ENCODE peak calls at places on chromosomes 4 and X, in seven cellular contexts. One of them, this sample, is unnamed.

GRCh38 chrX:110180928-110181310 is 137.0 kb downstream of the AMMECR1 start:
- DNase-seq in GF-D8: no peak
- DNase-seq in HT-29: peak; percentile 26
- DNase-seq in iPS-NIHi11: no peak
- DNase-seq in CD4-positive, CD25-positive, alpha-beta regulatory T cell: no peak
- DNase-seq in stimulated activated CD8-positive, alpha-beta memory T cell treated with anti-CD3 and anti-CD28 coated beads, Interleukin-2, amount 100 ng/mL, for 48 hours: no peak
- DNase-seq in fibroblast of mammary gland: peak; percentile 83
- DNase-seq in this sample: no peak

GRCh38 chrX:44621088-44621487 is 78.4 kb upstream of the FUNDC1 start:
- DNase-seq in CD4-positive, CD25-positive, alpha-beta regulatory T cell: no peak
- DNase-seq in iPS-NIHi11: no peak
- DNase-seq in GF-D8: peak; percentile 1
- DNase-seq in fibroblast of mammary gland: no peak
- DNase-seq in HT-29: peak; percentile 58
- DNase-seq in stimulated activated CD8-positive, alpha-beta memory T cell treated with anti-CD3 and anti-CD28 coated beads, Interleukin-2, amount 100 ng/mL, for 48 hours: no peak
- DNase-seq in this sample: no peak

GRCh38 chr4:13542577-13543042 is 1.7 kb downstream of the NKX3-2 start:
- DNase-seq in GF-D8: no peak
- DNase-seq in HT-29: no peak
- DNase-seq in fibroblast of mammary gland: no peak
- DNase-seq in CD4-positive, CD25-positive, alpha-beta regulatory T cell: no peak
- DNase-seq in stimulated activated CD8-positive, alpha-beta memory T cell treated with anti-CD3 and anti-CD28 coated beads, Interleukin-2, amount 100 ng/mL, for 48 hours: no peak
- DNase-seq in iPS-NIHi11: no peak
- DNase-seq in this sample: no peak

GRCh38 chrX:20623448-20623847 is 356.7 kb upstream of the RPS6KA3 start:
- DNase-seq in GF-D8: no peak
- DNase-seq in CD4-positive, CD25-positive, alpha-beta regulatory T cell: no peak
- DNase-seq in iPS-NIHi11: no peak
- DNase-seq in fibroblast of mammary gland: peak; percentile 62
- DNase-seq in HT-29: no peak
- DNase-seq in stimulated activated CD8-positive, alpha-beta memory T cell treated with anti-CD3 and anti-CD28 coated beads, Interleukin-2, amount 100 ng/mL, for 48 hours: no peak
- DNase-seq in this sample: no peak

GRCh38 chr4:80186666-80187065 is 10.6 kb upstream of the PRDM8 start:
- DNase-seq in fibroblast of mammary gland: no peak
- DNase-seq in HT-29: no peak
- DNase-seq in CD4-positive, CD25-positive, alpha-beta regulatory T cell: no peak
- DNase-seq in GF-D8: no peak
- DNase-seq in stimulated activated CD8-positive, alpha-beta memory T cell treated with anti-CD3 and anti-CD28 coated beads, Interleukin-2, amount 100 ng/mL, for 48 hours: no peak
- DNase-seq in iPS-NIHi11: no peak
- DNase-seq in this sample: no peak

GRCh38 chr4:155966171-155966570 is 12.5 kb upstream of the CTSO start:
- DNase-seq in fibroblast of mammary gland: no peak
- DNase-seq in GF-D8: no peak
- DNase-seq in HT-29: no peak
- DNase-seq in stimulated activated CD8-positive, alpha-beta memory T cell treated with anti-CD3 and anti-CD28 coated beads, Interleukin-2, amount 100 ng/mL, for 48 hours: no peak
- DNase-seq in iPS-NIHi11: no peak
- DNase-seq in CD4-positive, CD25-positive, alpha-beta regulatory T cell: no peak
- DNase-seq in this sample: no peak

GRCh38 chrX:13719192-13719856 is 15.1 kb downstream of the TRAPPC2 start:
- DNase-seq in stimulated activated CD8-positive, alpha-beta memory T cell treated with anti-CD3 and anti-CD28 coated beads, Interleukin-2, amount 100 ng/mL, for 48 hours: no peak
- DNase-seq in GF-D8: no peak
- DNase-seq in fibroblast of mammary gland: no peak
- DNase-seq in HT-29: no peak
- DNase-seq in CD4-positive, CD25-positive, alpha-beta regulatory T cell: peak; percentile 9
- DNase-seq in iPS-NIHi11: no peak
- DNase-seq in this sample: no peak

GRCh38 chr4:26815686-26816085 is 45.0 kb upstream of the STIM2 start:
- DNase-seq in fibroblast of mammary gland: no peak
- DNase-seq in CD4-positive, CD25-positive, alpha-beta regulatory T cell: no peak
- DNase-seq in stimulated activated CD8-positive, alpha-beta memory T cell treated with anti-CD3 and anti-CD28 coated beads, Interleukin-2, amount 100 ng/mL, for 48 hours: no peak
- DNase-seq in iPS-NIHi11: no peak
- DNase-seq in HT-29: no peak
- DNase-seq in GF-D8: no peak
- DNase-seq in this sample: no peak

GRCh38 chrX:46477435-46477834 is 67.8 kb downstream of the ZNF674 start:
- DNase-seq in iPS-NIHi11: no peak
- DNase-seq in fibroblast of mammary gland: peak; percentile 46
- DNase-seq in HT-29: no peak
- DNase-seq in stimulated activated CD8-positive, alpha-beta memory T cell treated with anti-CD3 and anti-CD28 coated beads, Interleukin-2, amount 100 ng/mL, for 48 hours: no peak
- DNase-seq in CD4-positive, CD25-positive, alpha-beta regulatory T cell: no peak
- DNase-seq in GF-D8: no peak
- DNase-seq in this sample: no peak

GRCh38 chr4:143183513-143184216 is 1.1 kb upstream of the USP38 start:
- DNase-seq in fibroblast of mammary gland: no peak
- DNase-seq in iPS-NIHi11: no peak
- DNase-seq in GF-D8: peak; percentile 71
- DNase-seq in CD4-positive, CD25-positive, alpha-beta regulatory T cell: no peak
- DNase-seq in HT-29: peak; percentile 44
- DNase-seq in stimulated activated CD8-positive, alpha-beta memory T cell treated with anti-CD3 and anti-CD28 coated beads, Interleukin-2, amount 100 ng/mL, for 48 hours: no peak
- DNase-seq in this sample: no peak

GRCh38 chrX:93874554-93874953 is 200.5 kb downstream of the FAM133A start:
- DNase-seq in HT-29: peak; percentile 61
- DNase-seq in CD4-positive, CD25-positive, alpha-beta regulatory T cell: no peak
- DNase-seq in stimulated activated CD8-positive, alpha-beta memory T cell treated with anti-CD3 and anti-CD28 coated beads, Interleukin-2, amount 100 ng/mL, for 48 hours: no peak
- DNase-seq in fibroblast of mammary gland: peak; percentile 22
- DNase-seq in iPS-NIHi11: peak; percentile 17
- DNase-seq in GF-D8: no peak
- DNase-seq in this sample: peak; percentile 7

This sample was measured in AG08396.